ENCODE peak calls at places on chromosomes 4 and X, in six cellular contexts. G is B cell, Q is psoas muscle, T is PC-3, D is H4, A is fibroblast of the aortic adventitia. X is an unnamed sample.

GRCh38 chr4:122652379-122652778 is 31.5 kb upstream of the IL21 start:
- DNase-seq in G (peak), Q (no peak), T (peak), D (peak), A (peak), X (peak)

GRCh38 chr4:52052475-52052780 is 1.3 kb downstream of the SPATA18 start:
- DNase-seq in G (peak), Q (no peak), T (no peak), D (no peak), A (peak), X (peak)

GRCh38 chrX:39827959-39828358 is 269.8 kb downstream of the BCOR start:
- DNase-seq in G (peak), Q (no peak), T (no peak), D (no peak), A (no peak), X (no peak)

GRCh38 chr4:3415471-3416141 is 26.2 kb upstream of the HGFAC start:
- DNase-seq in G (no peak), Q (no peak), T (no peak), D (no peak), A (no peak), X (no peak)

GRCh38 chr4:46993075-46994006 is at the start of gene GABRA4:
- DNase-seq in G (no peak), Q (no peak), T (no peak), D (no peak), A (no peak), X (no peak)

GRCh38 chrX:34810364-34810763 is 132.2 kb upstream of the FAM47B start:
- DNase-seq in G (no peak), Q (no peak), T (peak), D (peak), A (peak), X (peak)

GRCh38 chr4:76442807-76443206 is 7.8 kb downstream of the SHROOM3 start:
- DNase-seq in G (no peak), Q (no peak), T (no peak), D (no peak), A (no peak), X (no peak)

GRCh38 chr4:56681158-56681848 is at the start of gene HOPX:
- DNase-seq in G (peak), Q (no peak), T (peak), D (no peak), A (peak), X (no peak)

GRCh38 chr4:49032440-49033161 is 46.5 kb downstream of the CWH43 start:
- DNase-seq in G (no peak), Q (no peak), T (peak), D (peak), A (peak), X (peak)

GRCh38 chr4:160877087-160877790 is 1286.6 kb downstream of the FSTL5 start:
- DNase-seq in G (no peak), Q (no peak), T (peak), D (no peak), A (no peak), X (peak)

GRCh38 chr4:24794916-24795665 is at the start of gene SOD3:
- DNase-seq in G (no peak), Q (peak), T (peak), D (no peak), A (peak), X (peak)

X was measured in iris pigment epithelial cell.